ENCODE peak calls at places on chromosomes 4 and X, in seven cellular contexts. Q, Z, G, M, T, C and B are unnamed samples.

GRCh38 chr4:41318839-41319530 is 62.3 kb downstream of the UCHL1 start:
- DNase-seq in Q (no peak), Z (no peak), G (no peak), M (no peak), T (no peak), C (no peak), B (no peak)

GRCh38 chrX:17689971-17690409 is 47.3 kb upstream of the SCML1 start:
- DNase-seq in Q (peak; percentile 46), Z (peak; percentile 82), G (no peak), M (peak; percentile 47), T (no peak), C (peak; percentile 70), B (no peak)

GRCh38 chr4:138909605-138910004 is 106.0 kb upstream of the NOCT start:
- DNase-seq in Q (no peak), Z (no peak), G (no peak), M (no peak), T (no peak), C (no peak), B (no peak)

GRCh38 chr4:142708231-142708630 is 137.9 kb downstream of the INPP4B start:
- DNase-seq in Q (no peak), Z (no peak), G (no peak), M (no peak), T (no peak), C (no peak), B (no peak)

GRCh38 chr4:121096629-121097028 is 24.3 kb upstream of the NDNF start:
- DNase-seq in Q (no peak), Z (peak; percentile 8), G (no peak), M (no peak), T (no peak), C (peak; percentile 25), B (no peak)

GRCh38 chr4:236028-236427 is 69.2 kb downstream of the ZNF732 start:
- DNase-seq in Q (no peak), Z (no peak), G (no peak), M (no peak), T (no peak), C (no peak), B (no peak)

GRCh38 chr4:163110442-163110841 is 56.2 kb downstream of the NAF1 start:
- DNase-seq in Q (no peak), Z (no peak), G (no peak), M (no peak), T (no peak), C (no peak), B (no peak)

GRCh38 chrX:102985182-102985581 is 48.1 kb downstream of the RAB40AL start:
- DNase-seq in Q (no peak), Z (no peak), G (no peak), M (no peak), T (no peak), C (peak; percentile 89), B (no peak)

GRCh38 chr4:107050525-107051135 is 14.5 kb upstream of the DKK2 start:
- DNase-seq in Q (no peak), Z (peak; percentile 18), G (no peak), M (no peak), T (no peak), C (no peak), B (no peak)

GRCh38 chr4:26116057-26116456 is 202.0 kb downstream of the SMIM20 start:
- DNase-seq in Q (no peak), Z (peak; percentile 0), G (no peak), M (no peak), T (no peak), C (no peak), B (no peak)

GRCh38 chr4:2825184-2825506 is 18.5 kb upstream of the ADD1 start:
- DNase-seq in Q (peak; percentile 19), Z (no peak), G (peak; percentile 47), M (no peak), T (no peak), C (no peak), B (no peak)

GRCh38 chr4:88225216-88226107 is 58.9 kb downstream of the PPM1K start:
- DNase-seq in Q (no peak), Z (no peak), G (no peak), M (no peak), T (no peak), C (no peak), B (no peak)

GRCh38 chr4:105619193-105619931 is 66.9 kb downstream of the ARHGEF38 start:
- DNase-seq in Q (peak; percentile 50), Z (no peak), G (peak; percentile 91), M (no peak), T (no peak), C (no peak), B (no peak)

GRCh38 chrX:153573999-153574398 is 24.9 kb downstream of the CCNQ start:
- DNase-seq in Q (no peak), Z (no peak), G (no peak), M (no peak), T (no peak), C (no peak), B (no peak)

GRCh38 chr4:1211951-1212545 is 36.9 kb downstream of the CTBP1 start:
- DNase-seq in Q (peak; percentile 61), Z (no peak), G (peak; percentile 51), M (no peak), T (no peak), C (no peak), B (no peak)

GRCh38 chrX:49754238-49754857 is 58.6 kb upstream of the PAGE1 start:
- DNase-seq in Q (peak; percentile 49), Z (peak; percentile 53), G (no peak), M (peak; percentile 44), T (peak; percentile 37), C (no peak), B (no peak)

GRCh38 chr4:139786494-139787354 is 121.1 kb downstream of the MGST2 start:
- DNase-seq in Q (no peak), Z (peak; percentile 43), G (no peak), M (no peak), T (no peak), C (no peak), B (no peak)

GRCh38 chr4:78100060-78100459 is 42.9 kb downstream of the FRAS1 start:
- DNase-seq in Q (no peak), Z (no peak), G (no peak), M (no peak), T (no peak), C (no peak), B (no peak)

GRCh38 chrX:147405764-147406163 is 506.0 kb upstream of the FMR1 start:
- DNase-seq in Q (no peak), Z (no peak), G (peak; percentile 42), M (no peak), T (no peak), C (no peak), B (no peak)

GRCh38 chr4:188387134-188387791 is 248.0 kb downstream of the TRIML1 start:
- DNase-seq in Q (no peak), Z (no peak), G (no peak), M (no peak), T (no peak), C (no peak), B (no peak)

GRCh38 chr4:74654230-74654681 is 140.1 kb downstream of the BTC start:
- DNase-seq in Q (no peak), Z (no peak), G (no peak), M (no peak), T (no peak), C (no peak), B (no peak)

GRCh38 chr4:186902361-186902760 is 178.7 kb upstream of the FAT1 start:
- DNase-seq in Q (no peak), Z (no peak), G (no peak), M (no peak), T (no peak), C (no peak), B (no peak)

GRCh38 chr4:110183643-110184042 is 14.8 kb downstream of the ELOVL6 start:
- DNase-seq in Q (no peak), Z (peak; percentile 12), G (no peak), M (no peak), T (no peak), C (no peak), B (no peak)

GRCh38 chr4:57916479-57916878 is 806.3 kb upstream of the IGFBP7 start:
- DNase-seq in Q (no peak), Z (no peak), G (no peak), M (no peak), T (no peak), C (no peak), B (no peak)

GRCh38 chr4:183411291-183411861 is 33.1 kb upstream of the CDKN2AIP start:
- DNase-seq in Q (no peak), Z (no peak), G (no peak), M (no peak), T (no peak), C (no peak), B (no peak)

GRCh38 chr4:42906906-42907774 is 14.6 kb downstream of the GRXCR1 start:
- DNase-seq in Q (no peak), Z (no peak), G (no peak), M (no peak), T (no peak), C (no peak), B (no peak)

GRCh38 chrX:9464435-9465371 is at the start of gene TBL1X:
- DNase-seq in Q (peak; percentile 76), Z (peak; percentile 75), G (peak; percentile 86), M (peak; percentile 39), T (peak; percentile 49), C (no peak), B (no peak)

GRCh38 chr4:6469898-6470501 is 2.4 kb downstream of the PPP2R2C start:
- DNase-seq in Q (no peak), Z (no peak), G (no peak), M (no peak), T (no peak), C (no peak), B (no peak)

GRCh38 chr4:182434720-182435119 is 191.5 kb downstream of the TENM3 start:
- DNase-seq in Q (no peak), Z (no peak), G (no peak), M (no peak), T (no peak), C (no peak), B (no peak)